ENCODE peak calls at places on chromosomes 3 and 15, in four cellular contexts. One of them, this sample, is unnamed.

GRCh38 chr15:90294159-90294558 is 28.7 kb downstream of the NGRN start:
- DNase-seq in mucosa of descending colon: no peak
- DNase-seq in IMR-90: no peak
- DNase-seq in WERI-Rb-1: no peak
- DNase-seq in this sample: no peak

GRCh38 chr3:121483290-121483689 is 62.5 kb downstream of the POLQ start:
- DNase-seq in WERI-Rb-1: no peak
- DNase-seq in mucosa of descending colon: no peak
- DNase-seq in IMR-90: peak; percentile 56
- DNase-seq in this sample: no peak

GRCh38 chr3:44476181-44476599 is 1.3 kb downstream of the ZNF445 start:
- DNase-seq in WERI-Rb-1: no peak
- DNase-seq in mucosa of descending colon: no peak
- DNase-seq in IMR-90: peak; percentile 54
- DNase-seq in this sample: no peak

GRCh38 chr3:183287301-183287971 is 34.4 kb downstream of the B3GNT5 start:
- DNase-seq in mucosa of descending colon: no peak
- DNase-seq in IMR-90: peak; percentile 93
- DNase-seq in WERI-Rb-1: no peak
- DNase-seq in this sample: no peak

GRCh38 chr3:9014189-9014588 is 50.9 kb upstream of the RAD18 start:
- DNase-seq in mucosa of descending colon: no peak
- DNase-seq in WERI-Rb-1: no peak
- DNase-seq in IMR-90: peak; percentile 28
- DNase-seq in this sample: no peak

GRCh38 chr3:61685755-61686154 is 124.4 kb downstream of the PTPRG start:
- DNase-seq in mucosa of descending colon: no peak
- DNase-seq in IMR-90: no peak
- DNase-seq in WERI-Rb-1: no peak
- DNase-seq in this sample: no peak

GRCh38 chr15:95864467-95864886 is 466.0 kb upstream of the NR2F2 start:
- DNase-seq in IMR-90: no peak
- DNase-seq in WERI-Rb-1: no peak
- DNase-seq in mucosa of descending colon: no peak
- DNase-seq in this sample: no peak

GRCh38 chr15:32855942-32856341 is 138.1 kb downstream of the GREM1 start:
- DNase-seq in IMR-90: peak; percentile 100
- DNase-seq in WERI-Rb-1: no peak
- DNase-seq in mucosa of descending colon: no peak
- DNase-seq in this sample: no peak

GRCh38 chr3:153259956-153260355 is 97.9 kb downstream of the RAP2B start:
- DNase-seq in mucosa of descending colon: no peak
- DNase-seq in WERI-Rb-1: no peak
- DNase-seq in IMR-90: no peak
- DNase-seq in this sample: no peak

GRCh38 chr3:175150812-175151411 is 291.8 kb downstream of the NAALADL2 start:
- DNase-seq in IMR-90: peak; percentile 4
- DNase-seq in mucosa of descending colon: no peak
- DNase-seq in WERI-Rb-1: no peak
- DNase-seq in this sample: no peak

GRCh38 chr3:155963557-155963956 is 93.1 kb downstream of the GMPS start:
- DNase-seq in mucosa of descending colon: no peak
- DNase-seq in IMR-90: peak; percentile 51
- DNase-seq in WERI-Rb-1: no peak
- DNase-seq in this sample: no peak

GRCh38 chr3:184688251-184688851 is 23.5 kb downstream of the MAGEF1 start:
- DNase-seq in IMR-90: peak; percentile 91
- DNase-seq in WERI-Rb-1: no peak
- DNase-seq in mucosa of descending colon: no peak
- DNase-seq in this sample: no peak

GRCh38 chr3:163327086-163327485 is 1751.2 kb downstream of the SI start:
- DNase-seq in IMR-90: no peak
- DNase-seq in WERI-Rb-1: no peak
- DNase-seq in mucosa of descending colon: no peak
- DNase-seq in this sample: no peak

GRCh38 chr3:65356331-65357286 is 668.8 kb upstream of the ADAMTS9 start:
- DNase-seq in IMR-90: no peak
- DNase-seq in WERI-Rb-1: no peak
- DNase-seq in mucosa of descending colon: peak; percentile 47
- DNase-seq in this sample: no peak

GRCh38 chr3:56025316-56025715 is 443.0 kb downstream of the ERC2 start:
- DNase-seq in IMR-90: no peak
- DNase-seq in mucosa of descending colon: no peak
- DNase-seq in WERI-Rb-1: no peak
- DNase-seq in this sample: no peak

GRCh38 chr15:41838400-41838897 is at the start of gene PLA2G4B:
- DNase-seq in IMR-90: no peak
- DNase-seq in WERI-Rb-1: no peak
- DNase-seq in mucosa of descending colon: peak; percentile 87
- DNase-seq in this sample: no peak

GRCh38 chr3:66149269-66149668 is 71.5 kb upstream of the SLC25A26 start:
- DNase-seq in WERI-Rb-1: no peak
- DNase-seq in mucosa of descending colon: no peak
- DNase-seq in IMR-90: no peak
- DNase-seq in this sample: no peak

This sample was measured in left lobe of liver.